ENCODE peak calls at places on chromosomes 6 and 20, in seven cellular contexts. I, F, G, O, Q, S and J are unnamed samples.
A peak's percentile ranks its signal among the peaks of the same experiment; 100 is the strongest.

GRCh38 chr6:4351857-4352669 is 216.7 kb upstream of the ECI2 start:
- DNase-seq in F (peak; percentile 88), S (no peak), I (no peak), O (no peak), G (peak; percentile 69), Q (no peak), J (peak; percentile 84)

GRCh38 chr6:169253745-169254238 is at the start of gene THBS2:
- DNase-seq in O (no peak), S (no peak), I (no peak), F (peak; percentile 96), G (peak; percentile 65), Q (peak; percentile 82), J (no peak)

GRCh38 chr6:156534594-156534993 is 242.6 kb upstream of the ARID1B start:
- DNase-seq in O (no peak), F (no peak), S (no peak), I (no peak), G (no peak), Q (no peak), J (no peak)

GRCh38 chr6:163608060-163608752 is 193.7 kb downstream of the QKI start:
- DNase-seq in G (peak; percentile 22), F (no peak), I (no peak), Q (no peak), S (no peak), O (no peak), J (no peak)

GRCh38 chr6:36998723-36999466 is 6.6 kb upstream of the FGD2 start:
- DNase-seq in F (no peak), G (no peak), O (no peak), Q (peak; percentile 44), I (no peak), S (no peak), J (no peak)

GRCh38 chr6:168200571-168201134 is 118.9 kb downstream of the DACT2 start:
- DNase-seq in S (no peak), O (no peak), Q (no peak), F (no peak), I (no peak), G (no peak), J (peak; percentile 6)

GRCh38 chr6:35376282-35376681 is 33.9 kb downstream of the PPARD start:
- DNase-seq in O (no peak), F (no peak), I (no peak), Q (no peak), S (no peak), G (no peak), J (no peak)

GRCh38 chr6:7505196-7505699 is 36.2 kb upstream of the DSP start:
- DNase-seq in I (no peak), F (peak; percentile 91), G (peak; percentile 52), Q (peak; percentile 34), O (no peak), S (no peak), J (peak; percentile 56)

GRCh38 chr20:38534756-38535155 is 46.2 kb upstream of the ADIG start:
- DNase-seq in S (no peak), F (no peak), Q (no peak), G (no peak), I (no peak), O (no peak), J (no peak)

GRCh38 chr6:36283608-36284007 is 13.7 kb downstream of the PNPLA1 start:
- DNase-seq in G (no peak), I (no peak), S (no peak), F (no peak), O (no peak), Q (no peak), J (no peak)

GRCh38 chr6:87333033-87333432 is 4.0 kb upstream of the GJB7 start:
- DNase-seq in I (no peak), O (no peak), G (no peak), S (no peak), Q (no peak), F (no peak), J (no peak)

GRCh38 chr20:4534315-4534714 is 187.4 kb upstream of the PRND start:
- DNase-seq in Q (no peak), S (no peak), F (no peak), I (no peak), O (no peak), G (no peak), J (no peak)

GRCh38 chr6:79984261-79984660 is 20.2 kb upstream of the TTK start:
- DNase-seq in I (no peak), F (peak; percentile 6), Q (no peak), G (no peak), O (no peak), S (no peak), J (no peak)

GRCh38 chr6:168035098-168035660 is 37.7 kb downstream of the KIF25 start:
- DNase-seq in O (no peak), F (peak; percentile 66), Q (peak; percentile 72), I (peak; percentile 72), G (peak; percentile 62), S (no peak), J (peak; percentile 54)

GRCh38 chr6:107179004-107179403 is 63.7 kb upstream of the BEND3 start:
- DNase-seq in F (no peak), G (no peak), Q (no peak), S (no peak), I (no peak), O (no peak), J (no peak)

GRCh38 chr6:157233686-157234085 is 89.6 kb downstream of the TMEM242 start:
- DNase-seq in O (no peak), Q (no peak), S (no peak), F (no peak), G (no peak), I (no peak), J (no peak)

GRCh38 chr20:52941803-52942202 is 30.4 kb upstream of the TSHZ2 start:
- DNase-seq in O (no peak), I (no peak), Q (no peak), G (no peak), S (no peak), F (no peak), J (no peak)

GRCh38 chr6:17904491-17905120 is 82.8 kb downstream of the KIF13A start:
- DNase-seq in F (no peak), G (no peak), S (no peak), Q (no peak), O (no peak), I (no peak), J (peak; percentile 63)

GRCh38 chr6:145025488-145025887 is 709.8 kb downstream of the EPM2A start:
- DNase-seq in G (no peak), O (no peak), F (no peak), Q (no peak), S (no peak), I (no peak), J (no peak)

GRCh38 chr6:136470044-136470443 is 80.2 kb downstream of the MAP7 start:
- DNase-seq in Q (no peak), G (no peak), F (no peak), I (no peak), O (no peak), S (no peak), J (no peak)

GRCh38 chr20:17967595-17968365 is 814 bp downstream of the SNX5 start:
- DNase-seq in F (no peak), O (no peak), S (no peak), I (no peak), G (peak; percentile 53), Q (peak; percentile 87), J (no peak)

GRCh38 chr20:14481863-14482262 is 144.5 kb upstream of the FLRT3 start:
- DNase-seq in Q (no peak), S (no peak), G (no peak), I (no peak), F (peak; percentile 69), O (no peak), J (peak; percentile 38)

GRCh38 chr6:46651006-46651405 is 1.6 kb downstream of the CYP39A1 start:
- DNase-seq in Q (no peak), I (no peak), S (no peak), O (no peak), G (no peak), F (no peak), J (no peak)

GRCh38 chr6:36729169-36729549 is 31.5 kb downstream of the RAB44 start:
- DNase-seq in F (no peak), G (no peak), I (no peak), O (no peak), Q (no peak), S (no peak), J (peak; percentile 34)